ENCODE peak calls at places on chromosome 18, in six cellular contexts. Y is A673, W is psoas muscle, E is GM12865, T is osteoblast, O is body of pancreas. S is an unnamed sample.

GRCh38 chr18:328928-329327 is 61.1 kb upstream of the THOC1 start:
- DNase-seq in O (no peak), E (no peak), T (no peak), Y (no peak), W (no peak), S (no peak)

GRCh38 chr18:48553236-48553635 is 14.4 kb downstream of the CTIF start:
- DNase-seq in E (no peak), W (no peak), T (no peak), O (no peak), Y (no peak), S (no peak)

GRCh38 chr18:37565138-37565984 is at the start of gene CELF4:
- DNase-seq in Y (peak), W (no peak), T (no peak), O (peak), E (no peak), S (no peak)

GRCh38 chr18:68494802-68495560 is 219.9 kb downstream of the TMX3 start:
- DNase-seq in E (no peak), Y (peak), W (no peak), T (peak), O (no peak), S (no peak)

GRCh38 chr18:45243347-45244095 is 371.8 kb upstream of the SLC14A2 start:
- DNase-seq in O (no peak), W (no peak), T (no peak), Y (no peak), E (no peak), S (no peak)

GRCh38 chr18:47490882-47491281 is 239.4 kb upstream of the SKOR2 start:
- DNase-seq in T (no peak), O (no peak), W (no peak), E (no peak), Y (no peak), S (no peak)

GRCh38 chr18:49447810-49448745 is 12.4 kb downstream of the DYM start:
- DNase-seq in Y (peak), E (peak), T (peak), O (no peak), W (no peak), S (no peak)

GRCh38 chr18:46332286-46332801 is 228.2 kb downstream of the HAUS1 start:
- DNase-seq in W (no peak), E (no peak), T (peak), Y (no peak), O (no peak), S (no peak)

GRCh38 chr18:45108754-45109153 is 428.1 kb downstream of the SETBP1 start:
- DNase-seq in E (no peak), W (no peak), Y (no peak), O (no peak), T (no peak), S (no peak)

DNA sequence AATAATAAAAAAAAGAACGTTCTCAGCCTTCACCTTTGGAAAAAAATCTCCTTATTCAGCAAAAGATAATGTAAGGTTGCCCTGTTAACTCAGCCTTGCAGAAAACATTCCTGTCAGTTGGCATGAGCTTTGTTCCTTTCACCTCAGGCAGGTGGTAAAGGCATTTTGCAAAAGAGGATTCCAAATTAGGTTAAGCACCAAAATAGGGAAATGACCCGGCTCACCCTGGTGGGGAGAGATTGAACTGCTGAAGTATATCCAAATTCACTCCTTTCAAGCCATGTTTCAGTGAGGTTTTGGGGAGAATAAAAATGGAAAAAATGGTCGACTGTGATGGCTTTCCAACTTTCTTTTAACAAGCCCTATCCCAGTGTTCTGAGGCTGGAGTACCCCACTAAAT is 1988.8 kb upstream of the PIK3C3 start:
- DNase-seq in O (no peak), E (no peak), T (no peak), W (no peak), Y (peak), S (no peak)
- TF ChIP-seq CTCF in O (no peak), E (no peak), T (no peak), W (no peak), Y (peak), S (peak)

GRCh38 chr18:9595197-9595596 is 19.2 kb downstream of the PPP4R1 start:
- DNase-seq in O (no peak), Y (no peak), E (no peak), W (no peak), T (no peak), S (no peak)

GRCh38 chr18:9596843-9597242 is 17.5 kb downstream of the PPP4R1 start:
- DNase-seq in Y (no peak), O (no peak), E (no peak), W (no peak), T (no peak), S (no peak)

GRCh38 chr18:9597609-9598008 is 16.8 kb downstream of the PPP4R1 start:
- DNase-seq in W (no peak), T (no peak), E (no peak), O (no peak), Y (no peak), S (no peak)

GRCh38 chr18:9596257-9596656 is 18.1 kb downstream of the PPP4R1 start:
- DNase-seq in W (no peak), O (no peak), T (no peak), E (no peak), Y (peak), S (no peak)

GRCh38 chr18:9594782-9595181 is 19.6 kb downstream of the PPP4R1 start:
- DNase-seq in T (no peak), E (peak), W (no peak), O (no peak), Y (no peak), S (no peak)
- H3K4me3 ChIP-seq in T (peak), E (no peak), W (no peak), O (no peak), Y (no peak), S (no peak)

DNA sequence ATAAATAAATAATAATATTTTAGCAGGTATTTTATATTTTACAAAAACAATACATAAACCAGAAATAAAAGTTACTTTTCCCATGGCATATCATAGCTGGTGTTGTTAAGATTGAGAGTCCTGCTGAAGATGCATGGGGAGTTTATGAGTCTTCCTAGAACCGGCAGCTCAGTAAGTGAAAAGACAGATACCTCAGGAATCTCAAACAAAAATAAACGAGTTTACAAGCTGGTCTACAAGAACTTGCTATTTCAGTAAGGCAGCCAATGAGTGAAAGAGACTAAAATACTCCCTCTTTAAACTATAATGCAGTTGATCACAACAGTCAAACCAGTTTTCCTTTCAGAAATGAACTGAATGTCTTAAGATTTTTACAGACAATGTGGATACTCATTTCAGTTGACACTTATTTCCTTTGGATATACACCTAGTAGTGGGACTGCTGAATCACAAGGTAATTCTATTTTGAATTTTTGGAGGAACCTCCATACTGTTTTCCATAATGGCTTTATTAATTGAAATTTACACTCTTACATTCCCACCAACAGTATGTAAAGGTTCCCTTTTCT is 8.9 kb downstream of the GAREM1 start:
- DNase-seq in E (no peak), W (no peak), Y (no peak), T (no peak), O (no peak), S (no peak)
- TF ChIP-seq CTCF in E (no peak), W (no peak), Y (no peak), T (no peak), O (no peak), S (peak)

GRCh38 chr18:31497404-31497710 is 620 bp upstream of the DSG2 start:
- DNase-seq in O (no peak), W (no peak), Y (no peak), T (no peak), E (no peak), S (no peak)
- H3K4me3 ChIP-seq in O (peak), W (peak), Y (no peak), T (no peak), E (peak), S (peak)

DNA sequence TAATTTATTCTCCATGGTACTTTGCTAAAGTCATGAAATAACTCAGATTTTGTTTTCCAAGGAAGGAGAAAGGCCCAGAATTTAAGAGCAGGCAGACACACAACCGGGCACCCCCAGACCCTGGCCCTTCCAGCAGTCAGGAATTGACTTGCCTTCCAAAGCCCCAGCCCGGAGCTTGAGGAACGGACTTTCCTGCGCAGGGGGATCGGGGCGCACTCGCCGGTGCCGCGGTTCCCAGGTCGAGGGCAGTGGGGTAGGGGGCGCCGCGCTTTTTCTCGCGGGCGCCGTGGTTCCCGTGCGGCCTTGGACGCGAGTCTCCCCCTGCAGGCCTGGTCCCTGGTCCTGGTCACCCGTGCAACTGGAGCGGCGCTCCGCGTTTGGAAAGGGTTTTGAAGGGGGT is 1.2 kb downstream of the ZNF236 start:
- DNase-seq in E (peak), T (no peak), W (no peak), O (peak), Y (no peak), S (no peak)
- TF ChIP-seq CTCF in E (peak), T (peak), W (no peak), O (peak), Y (peak), S (no peak)

GRCh38 chr18:59219672-59220163 is at the start of gene GRP:
- DNase-seq in E (no peak), Y (peak), T (no peak), W (no peak), O (no peak), S (no peak)
- H3K4me3 ChIP-seq in E (no peak), Y (peak), T (no peak), W (no peak), O (no peak), S (no peak)

GRCh38 chr18:7390731-7391492 is 160.0 kb downstream of the LRRC30 start:
- DNase-seq in E (no peak), W (no peak), Y (no peak), O (no peak), T (no peak), S (no peak)

GRCh38 chr18:7394041-7394440 is 163.2 kb downstream of the LRRC30 start:
- DNase-seq in O (no peak), W (no peak), E (no peak), T (no peak), Y (no peak), S (no peak)

GRCh38 chr18:7395566-7395965 is 164.7 kb downstream of the LRRC30 start:
- DNase-seq in Y (no peak), W (no peak), E (no peak), O (no peak), T (no peak), S (no peak)

GRCh38 chr18:7388752-7389151 is 157.9 kb downstream of the LRRC30 start:
- DNase-seq in E (no peak), O (no peak), T (no peak), W (no peak), Y (no peak), S (no peak)

GRCh38 chr18:7393080-7393479 is 162.2 kb downstream of the LRRC30 start:
- DNase-seq in T (no peak), E (no peak), Y (no peak), W (no peak), O (no peak), S (no peak)
- TF ChIP-seq CTCF in T (no peak), E (no peak), Y (no peak), W (no peak), O (no peak), S (no peak)

DNA sequence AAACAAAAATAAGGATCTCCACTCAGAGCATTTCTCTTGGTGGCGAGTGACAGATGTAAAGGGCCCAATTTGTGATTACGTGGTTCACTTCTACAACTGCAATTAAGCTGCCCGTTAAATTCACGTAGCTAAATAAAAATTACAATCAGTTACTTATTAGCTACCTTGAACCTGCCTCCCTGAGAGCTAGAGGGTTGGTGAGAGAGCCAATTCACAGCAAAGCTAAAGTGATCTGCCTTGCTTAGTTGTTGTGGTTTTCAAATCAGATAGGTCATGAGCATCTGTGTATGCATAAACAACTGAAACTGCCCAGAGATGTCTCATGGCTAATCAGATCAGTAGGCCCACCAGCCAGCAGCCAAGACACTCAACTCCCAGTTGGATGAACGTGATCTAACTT is 156.6 kb downstream of the RNF152 start:
- DNase-seq in T (no peak), Y (no peak), O (no peak), W (no peak), E (no peak), S (peak)
- H3K4me3 ChIP-seq in T (no peak), Y (no peak), O (no peak), W (no peak), E (no peak), S (peak)

S was measured in epithelial cell of proximal tubule.